ENCODE peak calls at places on chromosomes 2 and 18, in four cellular contexts. Z is A549, T is lower leg skin, V is transverse colon. C is an unnamed sample.

GRCh38 chr2:85996591-85996990 is 107.8 kb upstream of the ST3GAL5 start:
- DNase-seq in Z (no peak), T (no peak), V (no peak), C (peak; percentile 76)

GRCh38 chr18:78659748-78660147 is 319.9 kb upstream of the SALL3 start:
- DNase-seq in Z (no peak), T (no peak), V (no peak), C (peak; percentile 22)

GRCh38 chr2:171798156-171798815 is 95.8 kb downstream of the SLC25A12 start:
- DNase-seq in Z (no peak), T (no peak), V (no peak), C (no peak)

GRCh38 chr2:84417453-84417852 is 41.6 kb downstream of the SUCLG1 start:
- DNase-seq in Z (no peak), T (no peak), V (no peak), C (no peak)

GRCh38 chr2:235171511-235172130 is 219.8 kb downstream of the SH3BP4 start:
- DNase-seq in Z (peak; percentile 80), T (no peak), V (no peak), C (peak; percentile 17)

GRCh38 chr2:173657996-173658717 is 303.5 kb downstream of the CDCA7 start:
- DNase-seq in Z (peak; percentile 80), T (peak; percentile 21), V (no peak), C (no peak)

GRCh38 chr2:150296795-150297546 is 190.5 kb downstream of the RND3 start:
- DNase-seq in Z (peak; percentile 22), T (no peak), V (no peak), C (no peak)

GRCh38 chr2:162926501-162926900 is 87.9 kb upstream of the KCNH7 start:
- DNase-seq in Z (peak; percentile 42), T (no peak), V (no peak), C (no peak)

GRCh38 chr2:122748552-122749011 is 993.1 kb downstream of the TSN start:
- DNase-seq in Z (no peak), T (no peak), V (no peak), C (no peak)

GRCh38 chr18:35732652-35733051 is 151.1 kb downstream of the GALNT1 start:
- DNase-seq in Z (no peak), T (no peak), V (no peak), C (no peak)

GRCh38 chr2:236659758-236660150 is 90.1 kb downstream of the ACKR3 start:
- DNase-seq in Z (peak; percentile 65), T (peak; percentile 11), V (no peak), C (no peak)

GRCh38 chr2:169038338-169038757 is 7.2 kb upstream of the ABCB11 start:
- DNase-seq in Z (peak; percentile 47), T (no peak), V (no peak), C (no peak)

GRCh38 chr2:64943387-64944150 is 45.6 kb upstream of the SLC1A4 start:
- DNase-seq in Z (peak; percentile 69), T (peak; percentile 79), V (no peak), C (no peak)

DNA sequence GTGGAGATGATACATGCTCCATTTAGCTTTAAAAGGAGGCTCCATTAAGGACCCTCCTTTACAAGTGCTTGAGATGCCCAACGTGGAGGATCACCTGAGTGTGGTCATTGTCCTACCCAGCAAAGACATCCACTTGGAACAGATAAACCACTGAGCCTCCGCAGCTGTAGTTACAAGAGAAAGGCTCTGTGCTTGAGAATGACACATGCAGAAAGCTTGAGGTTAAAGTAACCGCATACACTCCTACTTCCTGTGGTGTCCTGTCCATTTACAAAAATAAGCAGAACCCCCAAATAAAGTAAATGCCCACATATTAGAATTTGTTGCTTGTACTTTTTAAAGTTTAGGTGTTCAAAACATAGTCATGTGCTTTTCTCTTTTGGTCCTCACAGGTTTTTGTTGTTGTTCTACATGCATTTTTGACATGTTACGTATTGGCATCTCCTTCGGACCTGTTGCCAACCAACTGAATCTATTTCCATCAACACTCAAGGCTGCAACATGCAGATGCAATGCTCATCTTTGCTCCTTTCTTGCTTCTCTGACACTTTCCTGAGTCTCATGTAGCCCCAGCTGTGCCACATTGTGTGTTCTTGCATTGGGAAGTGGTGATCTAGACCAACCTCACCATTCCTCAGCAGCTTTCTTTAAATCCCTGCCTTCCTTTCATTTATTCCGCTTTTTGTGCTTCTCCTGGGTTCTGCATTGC is 56.0 kb downstream of the SERPINB7 start:
- DNase-seq in Z (no peak), T (no peak), V (no peak), C (no peak)
- TF ChIP-seq POLR2A in Z (no peak), T (no peak), V (no peak), C (no peak)

GRCh38 chr2:135817946-135818345 is 19.0 kb downstream of the LCT start:
- DNase-seq in Z (no peak), T (no peak), V (no peak), C (no peak)

GRCh38 chr2:135817466-135817865 is 19.5 kb downstream of the LCT start:
- DNase-seq in Z (no peak), T (no peak), V (no peak), C (no peak)

GRCh38 chr2:135821190-135821589 is 15.8 kb downstream of the LCT start:
- DNase-seq in Z (no peak), T (no peak), V (no peak), C (no peak)

GRCh38 chr2:135819211-135819610 is 17.8 kb downstream of the LCT start:
- DNase-seq in Z (peak; percentile 47), T (no peak), V (peak; percentile 35), C (peak; percentile 10)

DNA sequence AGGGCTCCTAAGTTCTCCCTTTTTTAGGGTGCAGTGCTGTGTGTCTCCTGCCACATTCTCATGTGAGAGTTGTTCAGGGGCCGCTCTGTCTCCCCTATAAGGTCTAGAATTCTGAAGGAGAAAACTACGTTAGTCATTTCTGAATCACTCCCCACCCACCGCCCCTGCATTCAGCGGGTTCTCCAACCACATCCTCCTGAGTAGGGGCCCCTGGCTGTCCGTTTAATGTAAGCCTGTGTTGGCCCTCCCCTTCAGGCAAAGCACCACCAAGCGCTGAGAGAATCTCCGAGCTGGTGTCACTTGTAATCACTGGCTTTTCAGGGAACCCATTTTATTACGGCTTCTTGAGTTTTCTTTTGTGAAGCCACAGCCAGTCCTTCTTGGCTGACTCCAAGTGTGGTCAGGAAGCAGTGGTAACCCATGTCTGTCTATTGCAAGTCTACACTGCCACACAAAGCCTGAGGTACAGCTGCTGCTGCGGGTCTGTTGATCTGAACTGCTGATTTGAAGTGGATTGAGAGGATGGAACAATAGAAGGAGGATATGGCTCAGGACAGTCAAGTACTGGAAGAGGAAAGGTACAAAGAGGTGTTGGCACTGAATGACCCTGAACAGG is 16.9 kb downstream of the LCT start:
- DNase-seq in Z (no peak), T (no peak), V (no peak), C (no peak)
- TF ChIP-seq POLR2A in Z (no peak), T (no peak), V (no peak), C (no peak)

GRCh38 chr2:55232084-55232862 is at the start of the genes CLHC1 and RPS27A:
- DNase-seq in Z (peak; percentile 100), T (peak; percentile 90), V (peak; percentile 94), C (peak; percentile 97)

GRCh38 chr2:55233658-55233940 is 1.1 kb downstream of the RPS27A start:
- DNase-seq in Z (no peak), T (no peak), V (no peak), C (no peak)

GRCh38 chr2:55236992-55237543 is 4.6 kb downstream of the RPS27A start:
- DNase-seq in Z (no peak), T (no peak), V (no peak), C (peak; percentile 9)

GRCh38 chr2:55232863-55233657 is 572 bp downstream of the RPS27A start:
- DNase-seq in Z (peak; percentile 19), T (peak; percentile 40), V (peak; percentile 57), C (peak; percentile 78)

DNA sequence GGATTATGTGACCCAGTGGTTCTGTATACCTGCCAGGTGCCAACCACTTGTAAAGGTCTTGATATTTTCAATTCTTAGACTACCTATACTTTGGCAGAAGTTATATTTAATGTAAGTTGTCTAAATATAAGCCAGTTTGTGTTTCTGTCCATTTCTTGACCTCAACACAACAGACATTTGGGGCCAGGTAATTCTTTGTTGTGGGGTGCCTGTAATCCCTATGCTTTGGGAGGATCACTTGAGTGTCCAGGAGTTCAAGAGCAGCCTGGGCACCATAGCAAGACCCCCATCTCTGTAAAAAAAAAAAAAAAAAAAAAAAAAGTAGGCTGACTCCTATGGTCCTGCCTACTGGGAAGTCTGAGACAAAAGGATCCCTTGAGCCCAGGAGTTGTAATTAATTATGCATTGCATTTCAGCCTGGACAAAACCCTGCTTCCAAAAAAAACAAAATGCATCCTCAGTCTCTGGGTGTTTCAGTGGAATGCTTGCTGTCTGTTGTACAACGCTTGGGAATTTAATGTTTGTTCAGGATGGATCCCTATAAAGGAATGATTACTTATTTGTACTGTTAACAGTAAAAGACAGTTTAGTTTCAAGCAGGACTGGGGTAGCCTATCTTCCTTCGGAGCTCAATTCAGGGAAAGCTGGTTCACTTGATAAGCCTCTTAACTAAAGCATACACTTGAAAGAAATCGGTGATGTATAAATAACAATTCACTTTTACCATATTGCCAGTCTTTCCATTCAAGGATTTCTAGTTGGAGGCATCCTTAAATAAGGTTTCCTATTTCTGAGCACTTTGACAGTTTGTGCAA is 3.4 kb downstream of the RPS27A start:
- DNase-seq in Z (no peak), T (no peak), V (no peak), C (peak; percentile 17)
- TF ChIP-seq POLR2A in Z (no peak), T (no peak), V (no peak), C (no peak)

DNA sequence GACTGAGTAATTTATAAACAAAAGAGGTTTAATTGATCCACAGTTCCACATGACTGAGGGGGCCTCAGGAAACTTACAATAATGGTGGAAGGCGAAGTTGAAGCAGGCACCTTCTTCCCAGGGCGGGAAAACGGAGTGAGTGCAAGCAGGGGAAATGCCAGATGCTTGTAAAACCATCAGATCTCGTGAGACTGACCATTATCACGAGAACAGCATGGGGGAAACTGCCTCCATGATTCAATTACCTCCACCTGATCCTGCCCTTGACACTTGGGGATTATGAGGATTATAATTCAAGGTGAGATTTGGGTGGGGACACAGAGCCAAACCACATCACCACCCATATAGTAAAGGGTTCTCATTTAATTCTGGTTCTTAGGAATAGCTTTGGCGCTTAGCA is 219.5 kb upstream of the ATP5MC3 start:
- DNase-seq in Z (no peak), T (no peak), V (no peak), C (no peak)
- TF ChIP-seq POLR2A in Z (no peak), T (no peak), V (no peak), C (no peak)